ENCODE peak calls at places on chromosomes 13 and 19, in nine cellular contexts. Q is nephron progenitor cell, R is bronchial epithelial cell, X is upper lobe of right lung, I is MCF 10A, C is neural crest cell, N is AG10803, B is cardiac muscle cell, Z is Calu3. G is an unnamed sample.

GRCh38 chr19:36436531-36436930 is 18.1 kb upstream of the ZFP82 start:
- DNase-seq in N (no peak), B (peak), C (no peak), R (peak), Q (no peak), I (peak), Z (no peak), X (no peak), G (no peak)

GRCh38 chr19:4172861-4173473 is 9.4 kb downstream of the SIRT6 start:
- DNase-seq in R (no peak), C (peak), N (peak), Q (peak), Z (peak), I (peak), X (peak), B (peak), G (peak)

GRCh38 chr19:53808710-53809125 is 15.4 kb downstream of the NLRP12 start:
- DNase-seq in X (no peak), Q (no peak), I (peak), N (peak), R (peak), B (peak), Z (peak), C (no peak), G (no peak)

GRCh38 chr13:23558675-23559536 is 11.3 kb upstream of the TNFRSF19 start:
- DNase-seq in N (peak), X (peak), R (peak), Z (peak), B (peak), I (peak), Q (no peak), C (peak), G (no peak)

GRCh38 chr19:6475321-6476108 is 6.1 kb downstream of the DENND1C start:
- DNase-seq in B (no peak), I (no peak), C (no peak), R (no peak), Z (no peak), X (no peak), Q (peak), N (no peak), G (no peak)

GRCh38 chr19:38037151-38037611 is 130.2 kb downstream of the SIPA1L3 start:
- DNase-seq in B (no peak), C (no peak), Z (no peak), I (no peak), R (no peak), Q (no peak), X (no peak), N (no peak), G (no peak)

GRCh38 chr13:38369058-38369457 is 19.4 kb downstream of the UFM1 start:
- DNase-seq in R (no peak), X (no peak), B (no peak), Z (no peak), N (no peak), Q (no peak), C (no peak), I (no peak), G (no peak)

GRCh38 chr19:12797141-12797587 is 4.4 kb downstream of the PRDX2 start:
- DNase-seq in I (no peak), X (no peak), Z (no peak), C (no peak), N (no peak), Q (no peak), R (no peak), B (no peak), G (no peak)

GRCh38 chr19:3098515-3099346 is 4.6 kb downstream of the GNA11 start:
- DNase-seq in B (peak), C (no peak), Z (no peak), Q (no peak), X (peak), I (no peak), N (peak), R (no peak), G (no peak)

GRCh38 chr19:38721977-38722773 is 22.1 kb downstream of the CAPN12 start:
- DNase-seq in R (no peak), N (no peak), I (no peak), B (peak), X (no peak), Q (no peak), Z (peak), C (peak), G (no peak)

GRCh38 chr13:49292742-49293498 is 45.2 kb downstream of the CDADC1 start:
- DNase-seq in Q (no peak), C (no peak), X (no peak), B (peak), N (peak), I (no peak), Z (no peak), R (no peak), G (no peak)

GRCh38 chr13:99421758-99422555 is 79.3 kb upstream of the TM9SF2 start:
- DNase-seq in N (no peak), R (no peak), Z (no peak), C (no peak), Q (no peak), X (peak), B (no peak), I (no peak), G (no peak)

GRCh38 chr13:99383946-99384345 is 76.7 kb upstream of the GPR183 start:
- DNase-seq in Z (no peak), Q (no peak), N (no peak), B (no peak), X (no peak), C (no peak), I (no peak), R (no peak), G (no peak)

GRCh38 chr13:50170447-50171037 is 155.3 kb downstream of the KCNRG start:
- DNase-seq in N (peak), X (no peak), R (peak), B (peak), I (peak), Z (no peak), C (no peak), Q (no peak), G (no peak)

GRCh38 chr19:41339936-41340335 is 13.8 kb downstream of the TGFB1 start:
- DNase-seq in B (peak), Z (no peak), I (no peak), X (no peak), N (peak), Q (no peak), C (no peak), R (no peak), G (no peak)

GRCh38 chr13:60043262-60043661 is 120.5 kb downstream of the DIAPH3 start:
- DNase-seq in N (peak), Q (no peak), C (no peak), R (no peak), B (peak), X (no peak), Z (no peak), I (no peak), G (no peak)

GRCh38 chr13:77143325-77143907 is 116.5 kb upstream of the FBXL3 start:
- DNase-seq in Q (no peak), R (peak), I (peak), N (peak), Z (peak), X (no peak), B (peak), C (no peak), G (no peak)

DNA sequence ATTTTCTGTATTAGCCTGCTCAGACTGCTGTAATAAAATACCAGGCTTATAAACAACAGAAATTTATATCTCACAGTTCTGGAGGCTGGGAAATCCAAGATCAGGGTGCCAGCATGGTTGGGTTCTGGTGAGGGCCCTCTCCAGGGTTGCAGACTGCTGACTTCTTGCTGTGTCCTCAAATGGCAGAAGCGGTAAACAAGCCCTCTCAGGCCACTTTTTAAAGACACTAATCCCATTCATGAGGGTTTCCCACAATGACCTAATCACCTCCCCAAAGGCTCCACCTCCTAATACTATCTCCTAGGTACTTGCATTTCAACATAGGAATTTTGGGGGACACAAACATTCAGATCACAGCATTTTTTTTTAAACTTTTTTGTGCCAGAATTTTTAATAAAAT is 159.3 kb downstream of the PDS5B start:
- DNase-seq in C (no peak), R (no peak), Z (no peak), Q (no peak), I (no peak), N (no peak), X (no peak), B (no peak), G (no peak)
- TF ChIP-seq CTCF in C (no peak), R (no peak), Z (no peak), Q (no peak), I (no peak), N (no peak), X (no peak), B (no peak), G (no peak)

DNA sequence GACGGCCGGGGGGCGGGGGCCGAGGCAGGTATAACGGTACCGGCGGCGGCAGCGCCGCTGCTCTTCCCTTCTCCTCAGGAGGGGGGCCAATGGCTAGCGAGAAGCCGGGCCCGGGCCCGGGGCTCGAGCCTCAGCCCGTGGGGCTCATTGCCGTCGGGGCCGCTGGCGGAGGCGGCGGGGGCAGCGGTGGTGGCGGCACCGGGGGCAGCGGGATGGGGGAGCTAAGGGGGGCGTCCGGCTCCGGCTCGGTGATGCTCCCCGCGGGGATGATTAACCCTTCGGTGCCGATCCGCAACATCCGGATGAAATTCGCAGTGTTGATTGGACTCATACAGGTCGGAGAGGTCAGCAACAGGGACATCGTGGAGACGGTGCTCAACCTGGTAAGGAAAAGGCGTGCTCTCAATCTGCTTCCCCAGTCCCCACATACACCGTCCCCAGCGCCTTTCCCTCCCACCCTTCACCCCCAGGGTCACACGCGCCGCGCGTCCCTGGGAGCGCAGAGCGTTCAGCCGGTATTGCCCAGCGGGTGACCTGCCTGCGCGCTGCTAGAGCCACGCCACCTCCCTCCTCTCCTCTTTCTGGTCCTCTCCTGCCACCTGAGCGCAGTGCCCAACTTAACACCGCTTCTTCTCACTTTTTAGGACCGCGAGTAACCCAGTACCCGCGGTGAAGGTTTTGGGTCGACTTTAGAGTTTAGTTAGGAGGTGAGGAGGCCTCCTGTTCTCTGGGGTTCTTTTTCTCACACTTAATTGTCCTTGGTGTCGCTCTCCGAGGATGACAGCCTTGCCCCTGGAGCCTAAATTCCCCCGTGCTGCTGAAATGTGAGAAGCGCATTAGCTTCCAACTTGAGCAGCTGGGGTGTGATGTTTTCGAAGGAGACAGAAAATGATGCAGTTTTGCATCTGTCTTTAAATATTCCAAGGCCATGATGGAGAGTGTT is 933 bp downstream of the NBEA start:
- DNase-seq in B (peak), Q (peak), Z (peak), C (peak), R (no peak), N (no peak), X (peak), I (no peak), G (no peak)
- TF ChIP-seq CTCF in B (no peak), Q (no peak), Z (no peak), C (no peak), R (no peak), N (no peak), X (no peak), I (no peak), G (no peak)

DNA sequence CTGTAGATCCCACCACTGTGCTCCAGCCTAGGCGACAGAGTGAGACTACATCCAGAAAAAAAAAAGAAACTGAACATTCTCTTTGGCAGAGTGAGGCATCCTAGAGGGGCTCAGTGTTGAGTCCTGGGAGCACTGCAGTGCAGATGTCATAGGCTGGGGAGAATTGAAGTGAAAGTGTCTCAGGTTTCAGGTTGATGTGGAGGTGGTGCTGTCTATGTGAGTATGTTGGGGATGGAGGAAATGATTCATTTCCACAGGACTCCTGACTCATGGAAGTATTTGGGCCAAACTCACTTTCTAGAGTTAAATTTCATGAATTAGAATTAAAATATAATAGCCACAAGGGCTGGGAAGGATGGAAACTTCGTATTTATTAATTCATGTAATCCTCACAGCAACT is 134.4 kb upstream of the TSC22D1 start:
- DNase-seq in N (peak), X (no peak), Q (no peak), R (peak), I (peak), Z (peak), B (peak), C (no peak), G (no peak)
- TF ChIP-seq CTCF in N (no peak), X (no peak), Q (no peak), R (no peak), I (no peak), Z (no peak), B (no peak), C (no peak), G (no peak)

DNA sequence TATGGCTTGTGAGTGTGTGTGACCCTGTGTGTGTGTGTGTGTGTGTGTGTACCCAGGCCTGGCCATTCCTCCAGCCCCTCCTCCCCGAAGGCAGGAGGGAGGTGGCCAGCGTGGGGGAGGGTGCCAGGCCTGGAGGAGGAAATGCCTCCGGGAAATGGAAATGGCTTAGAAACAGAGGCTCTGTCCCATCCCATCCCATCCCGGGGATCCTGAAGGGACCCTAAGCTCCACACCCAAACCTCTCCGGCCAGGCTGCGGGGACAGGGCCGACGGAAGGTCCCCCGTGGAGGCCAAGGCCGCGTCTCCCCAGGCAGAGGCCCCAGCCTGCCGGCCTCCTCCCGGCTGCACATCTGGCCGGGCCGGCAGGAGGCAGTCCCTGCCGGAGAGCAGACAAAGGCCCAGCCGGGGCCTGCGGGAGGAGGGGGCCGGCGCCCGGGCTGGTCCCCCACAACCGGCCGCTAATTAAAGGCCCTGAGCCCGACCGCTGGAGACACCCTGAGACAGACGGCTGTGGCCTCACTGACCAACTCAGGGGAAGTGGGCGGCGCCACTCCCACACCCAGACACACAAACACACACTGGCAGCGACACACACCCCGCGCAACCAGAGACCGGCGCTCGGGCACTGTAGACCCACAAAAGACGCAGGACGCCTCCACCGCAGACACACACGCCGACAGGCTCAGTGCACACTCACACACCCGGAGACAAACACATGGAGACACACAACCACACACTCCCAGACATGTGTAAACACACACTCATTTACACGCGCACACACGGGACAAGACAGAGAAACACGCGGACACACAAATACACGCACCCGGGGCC is 1.1 kb downstream of the ADAMTS10 start:
- DNase-seq in C (peak), R (no peak), I (no peak), Z (no peak), Q (peak), N (peak), B (peak), X (peak), G (peak)
- TF ChIP-seq CTCF in C (peak), R (no peak), I (no peak), Z (no peak), Q (no peak), N (peak), B (peak), X (peak), G (no peak)

GRCh38 chr13:28048768-28049167 is 51.6 kb downstream of the FLT3 start:
- DNase-seq in I (no peak), Q (no peak), B (no peak), C (no peak), X (no peak), R (no peak), N (no peak), Z (no peak), G (no peak)
- TF ChIP-seq CTCF in I (no peak), Q (no peak), B (no peak), C (no peak), X (no peak), R (no peak), N (no peak), Z (no peak), G (no peak)

GRCh38 chr13:106281426-106281825 is 254.0 kb downstream of the EFNB2 start:
- DNase-seq in R (no peak), I (no peak), C (no peak), Q (no peak), N (no peak), Z (no peak), B (no peak), X (no peak), G (no peak)

GRCh38 chr13:106284358-106284757 is 251.1 kb downstream of the EFNB2 start:
- DNase-seq in Q (no peak), Z (no peak), B (peak), R (peak), N (no peak), X (no peak), I (peak), C (no peak), G (no peak)

GRCh38 chr13:106287351-106287750 is 248.1 kb downstream of the EFNB2 start:
- DNase-seq in I (no peak), Q (no peak), Z (no peak), R (no peak), C (no peak), B (no peak), X (no peak), N (no peak), G (no peak)

GRCh38 chr13:106291006-106291405 is 244.5 kb downstream of the EFNB2 start:
- DNase-seq in N (peak), Q (no peak), X (no peak), B (peak), I (peak), Z (no peak), R (peak), C (no peak), G (no peak)

DNA sequence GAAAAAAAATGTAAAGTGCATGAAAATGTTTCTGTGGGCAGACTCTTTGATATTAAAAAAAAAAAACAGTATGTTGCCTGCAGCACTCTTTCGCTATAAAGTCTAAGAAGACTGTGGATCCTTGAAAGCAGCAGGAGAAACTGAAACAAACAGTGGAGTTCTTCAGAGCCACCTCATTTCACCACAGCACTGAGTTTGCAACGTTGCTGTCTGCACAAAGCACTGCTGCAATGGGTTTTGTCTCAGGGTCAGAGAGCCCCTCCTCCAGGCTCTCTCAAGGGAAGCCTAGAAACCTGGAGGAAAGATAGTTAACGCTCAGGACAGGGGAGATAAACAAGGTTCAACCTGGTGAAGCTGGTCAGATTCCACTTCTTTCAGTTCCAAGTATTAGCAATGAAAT is 248.7 kb downstream of the EFNB2 start:
- DNase-seq in B (no peak), N (no peak), Q (no peak), C (no peak), Z (no peak), R (no peak), I (no peak), X (no peak), G (no peak)
- TF ChIP-seq CTCF in B (no peak), N (no peak), Q (no peak), C (no peak), Z (no peak), R (no peak), I (no peak), X (no peak), G (no peak)

DNA sequence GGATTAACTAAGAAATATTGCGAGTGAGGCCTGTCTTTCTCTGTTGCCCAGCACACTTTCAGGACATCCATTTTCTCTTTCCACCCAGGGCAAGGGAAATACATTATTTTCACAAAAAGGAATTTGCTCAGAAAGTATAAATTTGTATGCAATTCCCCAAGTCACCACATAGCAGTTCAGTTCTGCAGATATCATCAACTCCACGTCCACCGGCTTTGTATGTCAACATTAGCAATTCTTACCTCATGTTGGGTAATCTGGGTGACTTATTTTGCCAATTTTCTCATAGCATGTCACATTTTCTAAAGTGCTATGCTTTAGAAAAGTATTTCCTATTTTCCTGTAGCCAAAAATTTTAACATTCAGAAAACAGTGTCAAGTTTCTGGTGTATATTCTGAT is 501.8 kb downstream of the EFNB2 start:
- DNase-seq in C (no peak), R (peak), B (peak), Q (no peak), I (peak), X (no peak), Z (no peak), N (peak), G (no peak)
- TF ChIP-seq CTCF in C (peak), R (peak), B (peak), Q (no peak), I (no peak), X (no peak), Z (no peak), N (peak), G (no peak)